ENCODE peak calls at places on chromosomes 13 and 19, in ten cellular contexts. M, P, L, F, X, H, N, D, G and U are unnamed samples.

GRCh38 chr13:28037399-28037798 is 48.9 kb upstream of the URAD start:
- DNase-seq in M (no peak), P (no peak), L (no peak), F (no peak), X (no peak), H (no peak), N (no peak), D (no peak), G (peak; percentile 57), U (no peak)

GRCh38 chr19:1027953-1028902 is 1.8 kb downstream of the CNN2 start:
- DNase-seq in M (peak; percentile 76), P (peak; percentile 72), L (peak; percentile 92), F (no peak), X (peak; percentile 95), H (peak; percentile 74), N (peak; percentile 71), D (no peak), G (peak; percentile 95), U (peak; percentile 70)

GRCh38 chr13:110161112-110161897 is 145.7 kb downstream of the COL4A1 start:
- DNase-seq in M (no peak), P (no peak), L (peak; percentile 15), F (no peak), X (no peak), H (no peak), N (no peak), D (peak; percentile 24), G (no peak), U (no peak)

GRCh38 chr13:92463134-92463533 is 763.5 kb upstream of the GPC6 start:
- DNase-seq in M (no peak), P (no peak), L (no peak), F (no peak), X (no peak), H (no peak), N (no peak), D (no peak), G (no peak), U (no peak)

GRCh38 chr13:39874331-39875055 is 219.0 kb downstream of the COG6 start:
- DNase-seq in M (no peak), P (no peak), L (no peak), F (no peak), X (no peak), H (no peak), N (no peak), D (no peak), G (no peak), U (no peak)

GRCh38 chr13:75223981-75224742 is 257.8 kb downstream of the TBC1D4 start:
- DNase-seq in M (no peak), P (no peak), L (no peak), F (no peak), X (no peak), H (no peak), N (no peak), D (no peak), G (no peak), U (no peak)

GRCh38 chr19:10921199-10921879 is 7.1 kb downstream of the YIPF2 start:
- DNase-seq in M (no peak), P (no peak), L (peak; percentile 41), F (no peak), X (no peak), H (no peak), N (no peak), D (no peak), G (no peak), U (no peak)

GRCh38 chr19:46571495-46571894 is 29.6 kb upstream of the CALM3 start:
- DNase-seq in M (no peak), P (no peak), L (peak; percentile 92), F (no peak), X (no peak), H (no peak), N (no peak), D (no peak), G (no peak), U (no peak)

GRCh38 chr19:590396-590745 is 690 bp downstream of the HCN2 start:
- DNase-seq in M (no peak), P (no peak), L (peak; percentile 74), F (no peak), X (no peak), H (no peak), N (peak; percentile 38), D (no peak), G (peak; percentile 30), U (no peak)

GRCh38 chr13:107258599-107259187 is 690.8 kb upstream of the ARGLU1 start:
- DNase-seq in M (no peak), P (no peak), L (no peak), F (no peak), X (no peak), H (no peak), N (no peak), D (no peak), G (peak; percentile 95), U (no peak)

GRCh38 chr19:32070101-32070500 is 275.3 kb upstream of the ZNF507 start:
- DNase-seq in M (no peak), P (no peak), L (no peak), F (no peak), X (no peak), H (no peak), N (no peak), D (no peak), G (no peak), U (no peak)

GRCh38 chr13:95226051-95226450 is 75.2 kb downstream of the ABCC4 start:
- DNase-seq in M (no peak), P (no peak), L (no peak), F (no peak), X (no peak), H (no peak), N (no peak), D (no peak), G (no peak), U (no peak)

GRCh38 chr19:58468216-58468839 is 1.4 kb downstream of the ZNF324 start:
- DNase-seq in M (no peak), P (no peak), L (no peak), F (no peak), X (no peak), H (no peak), N (no peak), D (no peak), G (peak; percentile 9), U (no peak)
- H3K27me3 ChIP-seq in M (no peaks in the 10 kb centered on the region), P (no peaks in the 10 kb centered on the region), L (peaks cover 9% of the 10 kb centered on the region), F (no peaks in the 10 kb centered on the region), X (no peaks in the 10 kb centered on the region), H (no peaks in the 10 kb centered on the region), N (no peaks in the 10 kb centered on the region), D (no peaks in the 10 kb centered on the region), G (no peaks in the 10 kb centered on the region), U (no peaks in the 10 kb centered on the region)

DNA sequence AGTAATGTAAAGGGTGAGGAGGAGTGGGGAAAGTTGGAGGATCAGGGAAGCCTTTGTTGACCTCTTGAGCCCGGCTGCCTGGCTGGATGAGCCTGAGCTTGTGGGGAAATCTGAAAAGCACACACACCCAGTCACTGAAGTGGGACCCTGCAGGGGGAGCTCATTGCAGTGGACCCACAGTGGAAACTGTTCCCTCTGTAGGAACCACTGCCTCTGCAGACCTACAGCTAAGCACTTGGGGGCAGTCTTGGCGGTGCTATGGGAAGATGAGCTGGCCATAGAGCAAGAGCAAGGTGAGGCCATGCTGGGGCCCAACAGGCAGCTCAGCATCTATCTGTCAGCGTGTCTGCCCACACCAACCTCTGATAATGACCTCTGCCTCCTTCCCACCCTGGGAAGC is 294.8 kb downstream of the TSHZ3 start:
- DNase-seq in M (peak; percentile 21), P (no peak), L (peak; percentile 90), F (no peak), X (peak; percentile 63), H (no peak), N (peak; percentile 13), D (no peak), G (peak; percentile 83), U (peak; percentile 13)
- TF ChIP-seq CTCF in M (peak; percentile 41), P (no peak), L (peak; percentile 89), F (no peak), X (peak; percentile 44), H (no peak), N (peak; percentile 14), D (peak; percentile 18), G (peak; percentile 95), U (no peak)

GRCh38 chr13:59478908-59479307 is 684.8 kb downstream of the DIAPH3 start:
- DNase-seq in M (no peak), P (no peak), L (peak; percentile 62), F (no peak), X (no peak), H (no peak), N (no peak), D (no peak), G (no peak), U (no peak)

GRCh38 chr13:59479629-59480028 is 684.1 kb downstream of the DIAPH3 start:
- DNase-seq in M (peak; percentile 26), P (no peak), L (peak; percentile 86), F (no peak), X (no peak), H (no peak), N (no peak), D (no peak), G (no peak), U (no peak)

GRCh38 chr13:59483441-59484116 is 680.1 kb downstream of the DIAPH3 start:
- DNase-seq in M (peak; percentile 24), P (no peak), L (peak; percentile 77), F (no peak), X (no peak), H (peak; percentile 17), N (no peak), D (no peak), G (peak; percentile 17), U (no peak)

GRCh38 chr13:59480857-59481256 is 682.9 kb downstream of the DIAPH3 start:
- DNase-seq in M (no peak), P (no peak), L (no peak), F (no peak), X (no peak), H (no peak), N (no peak), D (no peak), G (no peak), U (no peak)

DNA sequence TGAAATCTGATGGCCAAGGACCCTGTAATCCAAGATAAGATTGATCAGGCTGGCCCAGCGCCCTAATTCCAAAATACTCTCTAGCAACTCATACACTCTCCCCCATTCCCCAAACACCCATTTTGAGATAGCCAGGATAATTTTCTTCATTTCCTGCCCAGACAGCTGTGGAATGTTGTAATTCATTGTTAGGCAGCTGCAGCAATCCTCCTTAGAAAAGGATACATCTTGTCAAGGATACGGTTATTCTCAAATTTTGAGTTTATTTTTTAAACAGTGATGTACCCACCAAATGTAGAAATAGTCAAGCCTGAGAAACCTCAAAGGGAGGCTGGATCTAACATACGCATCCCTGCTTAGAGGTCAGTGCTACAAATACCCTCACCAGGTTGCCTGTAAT is 683.3 kb downstream of the DIAPH3 start:
- DNase-seq in M (no peak), P (no peak), L (no peak), F (no peak), X (no peak), H (no peak), N (no peak), D (no peak), G (no peak), U (no peak)
- H3K27ac ChIP-seq in M (peak overlapping the region; percentile 20), P (no peak overlapping the region), L (no peak overlapping the region), F (no peak overlapping the region), X (no peak overlapping the region), H (no peak overlapping the region), N (no peak overlapping the region), D (no peak overlapping the region), G (no peak overlapping the region), U (no peak overlapping the region)

DNA sequence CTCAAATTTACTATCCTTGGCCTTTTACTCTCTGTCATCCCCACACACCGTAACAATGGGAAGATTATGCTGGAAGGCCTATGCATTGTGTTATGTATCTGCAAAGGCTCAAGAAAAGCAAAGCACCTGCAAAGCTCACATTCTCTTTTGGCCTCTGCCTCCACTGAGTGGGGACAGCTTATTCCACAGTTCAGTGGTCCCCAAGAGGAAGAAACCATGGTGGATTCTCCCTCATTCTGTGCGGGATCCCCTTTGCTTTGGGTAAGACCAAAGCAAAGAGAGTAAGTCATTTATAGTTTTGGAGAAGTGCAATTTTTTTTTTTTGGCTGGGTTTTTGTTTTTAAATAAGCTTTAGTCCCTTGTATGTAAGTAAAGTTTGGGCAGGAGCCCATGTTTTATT is 530.5 kb downstream of the FGF9 start:
- DNase-seq in M (no peak), P (no peak), L (no peak), F (no peak), X (no peak), H (no peak), N (no peak), D (no peak), G (no peak), U (no peak)
- H3K27me3 ChIP-seq in M (no peaks in the 10 kb centered on the region), P (no peaks in the 10 kb centered on the region), L (no peaks in the 10 kb centered on the region), F (no peaks in the 10 kb centered on the region), X (no peaks in the 10 kb centered on the region), H (no peaks in the 10 kb centered on the region), N (no peaks in the 10 kb centered on the region), D (no peaks in the 10 kb centered on the region), G (peaks cover 3% of the 10 kb centered on the region), U (no peaks in the 10 kb centered on the region)